ENCODE peak calls at places on chromosomes 16 and 17, in four cellular contexts. M is K562, O is GM12878, K is HepG2. A is an unnamed sample.

GRCh38 chr16:15726715-15727114 is 76.7 kb downstream of the NDE1 start:
- DNase-seq in O (no peak), K (no peak), M (no peak), A (no peak)

GRCh38 chr16:4904942-4905615 is 31.9 kb downstream of the PPL start:
- DNase-seq in O (no peak), M (no peak), K (no peak), A (no peak)

GRCh38 chr17:36511216-36511615 is 23.5 kb downstream of the MYO19 start:
- DNase-seq in M (no peak), O (no peak), K (no peak), A (no peak)

GRCh38 chr16:78647019-78647418 is 547.6 kb downstream of the WWOX start:
- DNase-seq in K (no peak), M (no peak), O (no peak), A (no peak)

GRCh38 chr17:42969006-42969581 is 4.8 kb upstream of the AARSD1 start:
- DNase-seq in M (no peak), O (no peak), K (no peak), A (no peak)

GRCh38 chr17:61474235-61474927 is 22.2 kb downstream of the TBX4 start:
- DNase-seq in K (no peak), M (no peak), O (no peak), A (no peak)

GRCh38 chr16:24838554-24839266 is 7.1 kb upstream of the SLC5A11 start:
- DNase-seq in M (peak; percentile 80), K (peak; percentile 83), O (no peak), A (no peak)

GRCh38 chr17:40678902-40679522 is 14.0 kb upstream of the KRT222 start:
- DNase-seq in O (no peak), K (no peak), M (no peak), A (no peak)

GRCh38 chr17:35467824-35468223 is 19.3 kb upstream of the SLFN13 start:
- DNase-seq in O (no peak), K (no peak), M (no peak), A (no peak)

GRCh38 chr16:66121466-66121865 is 245.0 kb upstream of the CDH5 start:
- DNase-seq in K (no peak), M (no peak), O (no peak), A (no peak)

GRCh38 chr16:27228621-27229501 is 25.5 kb downstream of the KDM8 start:
- DNase-seq in M (no peak), O (no peak), K (no peak), A (no peak)

GRCh38 chr17:77352996-77353395 is 212.2 kb downstream of the SEC14L1 start:
- DNase-seq in O (no peak), K (no peak), M (no peak), A (no peak)

GRCh38 chr16:84391151-84391873 is 23.0 kb downstream of the ATP2C2 start:
- DNase-seq in O (no peak), M (no peak), K (no peak), A (no peak)

GRCh38 chr17:77501101-77501566 is 360.4 kb downstream of the SEC14L1 start:
- DNase-seq in O (no peak), K (peak; percentile 43), M (peak; percentile 65), A (peak; percentile 41)

GRCh38 chr17:68327823-68328557 is 36.7 kb downstream of the ARSG start:
- DNase-seq in K (no peak), O (no peak), M (no peak), A (no peak)

GRCh38 chr16:12819126-12820117 is 15.7 kb upstream of the CPPED1 start:
- DNase-seq in O (peak; percentile 24), K (peak; percentile 79), M (peak; percentile 81), A (peak; percentile 89)

GRCh38 chr17:8041249-8041928 is 2.5 kb downstream of the ALOX15B start:
- DNase-seq in M (peak; percentile 37), O (no peak), K (peak; percentile 49), A (no peak)

GRCh38 chr16:28984619-28985135 is at the start of gene LAT:
- DNase-seq in O (no peak), K (no peak), M (no peak), A (no peak)

GRCh38 chr16:81582655-81583441 is 138.2 kb downstream of the CMIP start:
- DNase-seq in K (peak; percentile 79), M (no peak), O (no peak), A (no peak)

GRCh38 chr17:15657868-15658775 is 26.0 kb downstream of the TRIM16 start:
- DNase-seq in O (no peak), K (no peak), M (no peak), A (no peak)

GRCh38 chr17:50813583-50813982 is 21.8 kb upstream of the WFIKKN2 start:
- DNase-seq in M (no peak), O (no peak), K (no peak), A (no peak)

GRCh38 chr16:75687361-75687760 is 10.6 kb upstream of the CPHXL2 start:
- DNase-seq in M (no peak), O (no peak), K (no peak), A (no peak)

GRCh38 chr17:78774956-78775571 is 7.0 kb downstream of the CYTH1 start:
- DNase-seq in M (no peak), O (no peak), K (no peak), A (no peak)

GRCh38 chr16:30764086-30764485 is 2.0 kb downstream of the RNF40 start:
- DNase-seq in O (no peak), M (no peak), K (no peak), A (no peak)

GRCh38 chr16:8683640-8684039 is 9.2 kb downstream of the ABAT start:
- DNase-seq in K (no peak), O (no peak), M (no peak), A (no peak)

GRCh38 chr17:82457071-82457789 is 1.3 kb upstream of the NARF start:
- DNase-seq in M (no peak), O (no peak), K (peak; percentile 69), A (no peak)

GRCh38 chr17:20009302-20010098 is at the start of gene SPECC1:
- DNase-seq in K (peak; percentile 62), M (peak; percentile 28), O (no peak), A (peak; percentile 95)

GRCh38 chr17:60163108-60163784 is 13.5 kb downstream of the CA4 start:
- DNase-seq in O (no peak), M (peak; percentile 16), K (peak; percentile 52), A (no peak)

GRCh38 chr16:695355-696089 is 5.3 kb upstream of the WDR24 start:
- DNase-seq in K (no peak), M (peak; percentile 63), O (no peak), A (peak; percentile 68)

GRCh38 chr17:38711792-38712571 is 6.9 kb downstream of the MLLT6 start:
- DNase-seq in M (no peak), K (no peak), O (no peak), A (no peak)

GRCh38 chr16:30740364-30741251 is 7.6 kb upstream of the PHKG2 start:
- DNase-seq in O (no peak), M (peak; percentile 54), K (no peak), A (peak; percentile 65)

GRCh38 chr16:53714080-53715050 is 10.4 kb downstream of the FTO start:
- DNase-seq in M (no peak), O (no peak), K (no peak), A (no peak)

GRCh38 chr17:44602390-44602789 is 45.1 kb downstream of the FZD2 start:
- DNase-seq in M (no peak), O (no peak), K (no peak), A (no peak)

GRCh38 chr17:75346906-75347305 is 57.7 kb upstream of the SLC25A19 start:
- DNase-seq in M (peak; percentile 48), K (no peak), O (no peak), A (no peak)

GRCh38 chr17:75343007-75343406 is 53.8 kb upstream of the SLC25A19 start:
- DNase-seq in O (no peak), K (no peak), M (no peak), A (no peak)

GRCh38 chr17:75344664-75345063 is 55.4 kb upstream of the SLC25A19 start:
- DNase-seq in K (no peak), M (peak; percentile 41), O (no peak), A (peak; percentile 42)

GRCh38 chr17:75348386-75349012 is 57.0 kb downstream of the GRB2 start:
- DNase-seq in K (no peak), O (no peak), M (no peak), A (no peak)

DNA sequence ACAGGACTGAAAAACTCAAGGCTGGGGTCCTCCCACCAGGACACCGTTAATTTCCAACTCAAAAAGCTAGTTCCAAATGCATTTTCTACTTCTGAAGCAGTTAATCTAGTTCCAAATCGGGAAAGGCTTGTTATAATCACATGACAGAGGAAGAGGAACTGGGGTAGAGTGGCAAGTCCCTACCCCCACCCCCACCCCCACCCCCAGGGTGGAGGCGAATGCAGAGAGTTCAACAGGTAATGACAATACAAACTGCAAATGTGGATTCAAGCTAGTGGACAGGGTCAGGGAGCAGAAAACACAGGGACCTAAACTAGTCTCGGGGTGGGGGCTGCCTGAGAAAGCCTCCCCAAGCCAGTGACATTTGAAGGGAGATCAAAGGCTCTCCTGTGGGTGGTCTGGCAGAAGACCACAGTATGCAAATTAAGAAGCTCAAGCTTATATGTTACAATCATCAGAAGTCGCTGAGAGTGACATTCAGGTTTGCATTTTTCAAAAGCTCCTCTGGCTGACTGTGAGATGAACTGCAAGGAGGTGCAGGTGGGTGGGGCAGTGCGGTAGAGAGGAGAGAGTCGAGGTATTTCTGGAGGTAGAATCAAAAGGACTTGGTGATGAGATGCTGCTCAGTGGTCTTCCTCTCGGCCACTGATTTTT is 56.4 kb upstream of the SLC25A19 start:
- DNase-seq in M (no peak), O (peak; percentile 91), K (no peak), A (peak; percentile 27)
- TF ChIP-seq CREM in M (no peak), O (peak; percentile 13), K (no peak), A (no peak)

DNA sequence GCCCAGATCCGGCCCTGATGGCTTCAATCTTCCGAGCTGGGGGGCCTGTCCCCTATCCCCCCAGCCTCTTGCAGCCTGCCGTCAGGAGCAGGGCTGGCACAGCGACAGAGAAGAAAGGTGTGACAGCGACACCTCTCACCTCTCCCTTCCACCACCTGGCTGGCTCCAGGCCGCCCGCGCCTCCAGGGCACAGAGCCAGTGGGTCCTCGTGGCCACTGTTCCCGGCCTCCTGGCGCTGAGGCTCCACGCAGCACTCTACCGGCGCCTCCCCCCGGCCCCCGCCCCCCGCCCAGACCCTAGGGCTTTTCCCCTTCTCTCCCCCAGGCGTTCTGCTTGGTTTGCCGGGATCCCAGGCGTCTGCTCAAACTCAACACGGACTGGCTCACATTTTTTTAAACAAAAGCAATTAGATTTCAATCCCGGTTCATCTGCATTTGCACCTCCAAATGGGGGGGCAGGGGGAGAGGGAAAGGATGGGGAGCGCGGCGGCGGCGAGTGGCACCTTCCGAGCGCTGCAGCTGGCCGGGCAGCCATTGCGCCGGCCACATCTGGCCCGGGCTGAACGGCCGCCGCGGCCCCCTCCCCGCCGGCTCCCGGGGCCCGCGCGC is 12.8 kb upstream of the CBX8 start:
- DNase-seq in M (no peak), O (no peak), K (no peak), A (no peak)
- TF ChIP-seq CREM in M (no peak), O (no peak), K (no peak), A (no peak)

GRCh38 chr17:71180801-71181385 is 939.9 kb upstream of the SOX9 start:
- DNase-seq in M (no peak), O (no peak), K (no peak), A (no peak)
- TF ChIP-seq CREM in M (no peak), O (no peak), K (no peak), A (no peak)

GRCh38 chr16:11078812-11079459 is 134.6 kb downstream of the CLEC16A start:
- DNase-seq in M (no peak), O (no peak), K (no peak), A (no peak)
- TF ChIP-seq CREM in M (no peak), O (no peak), K (no peak), A (no peak)

A was measured in WTC11.